ENCODE peak calls at places on chromosomes 5 and 9, in ten cellular contexts. One of them, this sample, is unnamed.

GRCh38 chr9:131661954-131662621 is 77.8 kb downstream of the RAPGEF1 start:
- DNase-seq in GM23338: no peak
- DNase-seq in epithelial cell of proximal tubule: no peak
- DNase-seq in upper lobe of left lung: no peak
- DNase-seq in tibial artery: no peak
- DNase-seq in colonic mucosa: no peak
- DNase-seq in OCI-LY7: peak
- DNase-seq in neural progenitor cell: no peak
- DNase-seq in left ventricle myocardium inferior: no peak
- DNase-seq in IMR-90: no peak
- DNase-seq in this sample: no peak

GRCh38 chr5:118095100-118095499 is 893.2 kb downstream of the DTWD2 start:
- DNase-seq in GM23338: no peak
- DNase-seq in epithelial cell of proximal tubule: peak
- DNase-seq in upper lobe of left lung: no peak
- DNase-seq in tibial artery: no peak
- DNase-seq in colonic mucosa: no peak
- DNase-seq in OCI-LY7: no peak
- DNase-seq in neural progenitor cell: peak
- DNase-seq in left ventricle myocardium inferior: no peak
- DNase-seq in IMR-90: no peak
- DNase-seq in this sample: no peak

GRCh38 chr5:115179959-115180709 is 10.4 kb upstream of the TRIM36 start:
- DNase-seq in GM23338: peak
- DNase-seq in epithelial cell of proximal tubule: no peak
- DNase-seq in upper lobe of left lung: peak
- DNase-seq in tibial artery: peak
- DNase-seq in colonic mucosa: peak
- DNase-seq in OCI-LY7: no peak
- DNase-seq in neural progenitor cell: peak
- DNase-seq in left ventricle myocardium inferior: no peak
- DNase-seq in IMR-90: peak
- DNase-seq in this sample: peak

GRCh38 chr5:133392448-133392847 is 219.9 kb downstream of the FSTL4 start:
- DNase-seq in GM23338: no peak
- DNase-seq in epithelial cell of proximal tubule: no peak
- DNase-seq in upper lobe of left lung: no peak
- DNase-seq in tibial artery: no peak
- DNase-seq in colonic mucosa: peak
- DNase-seq in OCI-LY7: no peak
- DNase-seq in neural progenitor cell: no peak
- DNase-seq in left ventricle myocardium inferior: no peak
- DNase-seq in IMR-90: no peak
- DNase-seq in this sample: no peak

GRCh38 chr5:21791304-21791703 is 1061.8 kb downstream of the CDH12 start:
- DNase-seq in GM23338: no peak
- DNase-seq in epithelial cell of proximal tubule: no peak
- DNase-seq in upper lobe of left lung: no peak
- DNase-seq in tibial artery: no peak
- DNase-seq in colonic mucosa: no peak
- DNase-seq in OCI-LY7: no peak
- DNase-seq in neural progenitor cell: no peak
- DNase-seq in left ventricle myocardium inferior: no peak
- DNase-seq in IMR-90: peak
- DNase-seq in this sample: no peak

GRCh38 chr5:93583525-93583798 is 440 bp downstream of the NR2F1 start:
- DNase-seq in GM23338: no peak
- DNase-seq in epithelial cell of proximal tubule: no peak
- DNase-seq in upper lobe of left lung: no peak
- DNase-seq in tibial artery: no peak
- DNase-seq in colonic mucosa: no peak
- DNase-seq in OCI-LY7: no peak
- DNase-seq in neural progenitor cell: no peak
- DNase-seq in left ventricle myocardium inferior: no peak
- DNase-seq in IMR-90: peak
- DNase-seq in this sample: no peak

GRCh38 chr5:96008987-96009647 is 47.5 kb upstream of the ELL2 start:
- DNase-seq in GM23338: no peak
- DNase-seq in epithelial cell of proximal tubule: no peak
- DNase-seq in upper lobe of left lung: no peak
- DNase-seq in tibial artery: no peak
- DNase-seq in colonic mucosa: no peak
- DNase-seq in OCI-LY7: no peak
- DNase-seq in neural progenitor cell: no peak
- DNase-seq in left ventricle myocardium inferior: no peak
- DNase-seq in IMR-90: no peak
- DNase-seq in this sample: no peak

GRCh38 chr5:117623042-117623815 is 1048.6 kb upstream of the SEMA6A start:
- DNase-seq in GM23338: no peak
- DNase-seq in epithelial cell of proximal tubule: peak
- DNase-seq in upper lobe of left lung: no peak
- DNase-seq in tibial artery: no peak
- DNase-seq in colonic mucosa: no peak
- DNase-seq in OCI-LY7: no peak
- DNase-seq in neural progenitor cell: peak
- DNase-seq in left ventricle myocardium inferior: no peak
- DNase-seq in IMR-90: peak
- DNase-seq in this sample: peak

GRCh38 chr9:126049088-126049487 is 277.5 kb upstream of the MVB12B start:
- DNase-seq in GM23338: no peak
- DNase-seq in epithelial cell of proximal tubule: no peak
- DNase-seq in upper lobe of left lung: no peak
- DNase-seq in tibial artery: no peak
- DNase-seq in colonic mucosa: no peak
- DNase-seq in OCI-LY7: no peak
- DNase-seq in neural progenitor cell: peak
- DNase-seq in left ventricle myocardium inferior: no peak
- DNase-seq in IMR-90: no peak
- DNase-seq in this sample: no peak

GRCh38 chr5:127770272-127770671 is 67.1 kb downstream of the CCDC192 start:
- DNase-seq in GM23338: no peak
- DNase-seq in epithelial cell of proximal tubule: no peak
- DNase-seq in upper lobe of left lung: no peak
- DNase-seq in tibial artery: no peak
- DNase-seq in colonic mucosa: no peak
- DNase-seq in OCI-LY7: no peak
- DNase-seq in neural progenitor cell: no peak
- DNase-seq in left ventricle myocardium inferior: no peak
- DNase-seq in IMR-90: no peak
- DNase-seq in this sample: no peak

GRCh38 chr5:127774221-127774620 is 71.0 kb downstream of the CCDC192 start:
- DNase-seq in GM23338: no peak
- DNase-seq in epithelial cell of proximal tubule: no peak
- DNase-seq in upper lobe of left lung: no peak
- DNase-seq in tibial artery: no peak
- DNase-seq in colonic mucosa: no peak
- DNase-seq in OCI-LY7: no peak
- DNase-seq in neural progenitor cell: no peak
- DNase-seq in left ventricle myocardium inferior: no peak
- DNase-seq in IMR-90: no peak
- DNase-seq in this sample: no peak

GRCh38 chr5:127776477-127776876 is 73.3 kb downstream of the CCDC192 start:
- DNase-seq in GM23338: no peak
- DNase-seq in epithelial cell of proximal tubule: no peak
- DNase-seq in upper lobe of left lung: no peak
- DNase-seq in tibial artery: no peak
- DNase-seq in colonic mucosa: no peak
- DNase-seq in OCI-LY7: no peak
- DNase-seq in neural progenitor cell: no peak
- DNase-seq in left ventricle myocardium inferior: no peak
- DNase-seq in IMR-90: no peak
- DNase-seq in this sample: no peak

GRCh38 chr5:127777957-127778356 is 74.8 kb downstream of the CCDC192 start:
- DNase-seq in GM23338: no peak
- DNase-seq in epithelial cell of proximal tubule: no peak
- DNase-seq in upper lobe of left lung: no peak
- DNase-seq in tibial artery: no peak
- DNase-seq in colonic mucosa: no peak
- DNase-seq in OCI-LY7: no peak
- DNase-seq in neural progenitor cell: no peak
- DNase-seq in left ventricle myocardium inferior: no peak
- DNase-seq in IMR-90: no peak
- DNase-seq in this sample: no peak

DNA sequence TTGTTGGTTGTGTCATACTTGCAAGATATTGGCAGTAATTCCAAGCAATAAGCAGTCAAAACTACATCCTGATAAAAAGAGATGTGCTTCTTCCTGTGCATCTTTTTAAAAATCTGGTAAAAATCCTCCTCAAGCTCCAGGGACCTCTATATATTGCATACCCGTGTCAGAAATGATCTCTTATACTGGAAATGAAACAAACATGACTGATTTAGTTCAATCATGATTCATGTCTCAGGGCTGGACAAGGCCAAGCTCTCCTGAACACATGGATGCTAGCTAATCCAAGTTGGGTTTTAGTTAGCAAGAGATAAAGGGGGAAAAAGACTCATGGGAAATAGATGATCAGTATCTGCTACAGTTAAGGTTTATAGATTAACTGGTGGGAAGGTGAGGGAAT is 69.3 kb downstream of the CCDC192 start:
- DNase-seq in GM23338: no peak
- DNase-seq in epithelial cell of proximal tubule: no peak
- DNase-seq in upper lobe of left lung: no peak
- DNase-seq in tibial artery: no peak
- DNase-seq in colonic mucosa: no peak
- DNase-seq in OCI-LY7: no peak
- DNase-seq in neural progenitor cell: no peak
- DNase-seq in left ventricle myocardium inferior: no peak
- DNase-seq in IMR-90: no peak
- DNase-seq in this sample: no peak
- TF ChIP-seq CTCF in GM23338: no peak
- TF ChIP-seq CTCF in epithelial cell of proximal tubule: no peak
- TF ChIP-seq CTCF in upper lobe of left lung: no peak
- TF ChIP-seq CTCF in tibial artery: no peak
- TF ChIP-seq CTCF in colonic mucosa: no peak
- TF ChIP-seq CTCF in OCI-LY7: no peak
- TF ChIP-seq CTCF in neural progenitor cell: no peak
- TF ChIP-seq CTCF in left ventricle myocardium inferior: no peak
- TF ChIP-seq CTCF in IMR-90: no peak
- TF ChIP-seq CTCF in this sample: no peak

GRCh38 chr9:78131969-78132687 is 100.5 kb upstream of the GNAQ start:
- DNase-seq in GM23338: no peak
- DNase-seq in epithelial cell of proximal tubule: no peak
- DNase-seq in upper lobe of left lung: no peak
- DNase-seq in tibial artery: no peak
- DNase-seq in colonic mucosa: no peak
- DNase-seq in OCI-LY7: no peak
- DNase-seq in neural progenitor cell: no peak
- DNase-seq in left ventricle myocardium inferior: no peak
- DNase-seq in IMR-90: no peak
- DNase-seq in this sample: no peak
- H3K4me3 ChIP-seq in GM23338: no peak
- H3K4me3 ChIP-seq in epithelial cell of proximal tubule: no peak
- H3K4me3 ChIP-seq in upper lobe of left lung: no peak
- H3K4me3 ChIP-seq in tibial artery: no peak
- H3K4me3 ChIP-seq in colonic mucosa: no peak
- H3K4me3 ChIP-seq in OCI-LY7: peak
- H3K4me3 ChIP-seq in neural progenitor cell: no peak
- H3K4me3 ChIP-seq in left ventricle myocardium inferior: peak
- H3K4me3 ChIP-seq in IMR-90: peak
- H3K4me3 ChIP-seq in this sample: no peak

DNA sequence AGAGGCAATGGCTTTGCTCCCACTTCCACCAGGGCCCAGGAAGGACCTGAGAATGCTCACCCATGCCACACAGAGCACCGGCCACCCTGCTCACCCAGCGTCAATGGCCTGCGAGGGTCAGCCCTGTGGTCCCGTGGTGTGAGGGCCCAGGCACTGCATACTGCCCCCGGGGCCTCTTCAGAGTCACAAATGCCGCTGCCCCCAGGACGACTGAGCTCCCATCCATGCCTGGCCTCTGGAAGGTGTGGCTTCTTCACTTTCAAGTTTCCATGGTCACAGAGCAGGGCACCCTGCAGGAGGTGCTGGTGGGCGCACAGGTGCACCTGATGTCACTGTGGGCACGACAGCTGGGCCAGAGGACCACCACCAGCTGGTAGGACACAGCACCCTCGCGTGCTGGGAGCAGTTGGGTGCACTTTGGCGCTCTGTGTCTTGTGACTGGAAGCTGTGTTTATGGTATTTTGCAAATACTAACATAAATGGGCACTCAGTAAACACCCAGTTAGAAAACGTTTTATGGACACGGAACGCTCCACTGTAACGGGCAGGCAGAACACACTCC is 12.5 kb upstream of the ZDHHC11 start:
- DNase-seq in GM23338: no peak
- DNase-seq in epithelial cell of proximal tubule: no peak
- DNase-seq in upper lobe of left lung: no peak
- DNase-seq in tibial artery: no peak
- DNase-seq in colonic mucosa: no peak
- DNase-seq in OCI-LY7: no peak
- DNase-seq in neural progenitor cell: no peak
- DNase-seq in left ventricle myocardium inferior: no peak
- DNase-seq in IMR-90: no peak
- DNase-seq in this sample: no peak
- TF ChIP-seq CTCF in GM23338: no peak
- TF ChIP-seq CTCF in epithelial cell of proximal tubule: no peak
- TF ChIP-seq CTCF in upper lobe of left lung: no peak
- TF ChIP-seq CTCF in tibial artery: no peak
- TF ChIP-seq CTCF in colonic mucosa: no peak
- TF ChIP-seq CTCF in OCI-LY7: no peak
- TF ChIP-seq CTCF in neural progenitor cell: no peak
- TF ChIP-seq CTCF in left ventricle myocardium inferior: no peak
- TF ChIP-seq CTCF in IMR-90: no peak
- TF ChIP-seq CTCF in this sample: no peak

GRCh38 chr5:141439411-141440141 is 9.3 kb downstream of the PCDHGA12 start:
- DNase-seq in GM23338: peak
- DNase-seq in epithelial cell of proximal tubule: no peak
- DNase-seq in upper lobe of left lung: no peak
- DNase-seq in tibial artery: no peak
- DNase-seq in colonic mucosa: no peak
- DNase-seq in OCI-LY7: no peak
- DNase-seq in neural progenitor cell: no peak
- DNase-seq in left ventricle myocardium inferior: no peak
- DNase-seq in IMR-90: no peak
- DNase-seq in this sample: no peak

GRCh38 chr5:141437208-141437607 is 6.9 kb downstream of the PCDHGA12 start:
- DNase-seq in GM23338: no peak
- DNase-seq in epithelial cell of proximal tubule: no peak
- DNase-seq in upper lobe of left lung: no peak
- DNase-seq in tibial artery: no peak
- DNase-seq in colonic mucosa: no peak
- DNase-seq in OCI-LY7: no peak
- DNase-seq in neural progenitor cell: no peak
- DNase-seq in left ventricle myocardium inferior: no peak
- DNase-seq in IMR-90: peak
- DNase-seq in this sample: peak

DNA sequence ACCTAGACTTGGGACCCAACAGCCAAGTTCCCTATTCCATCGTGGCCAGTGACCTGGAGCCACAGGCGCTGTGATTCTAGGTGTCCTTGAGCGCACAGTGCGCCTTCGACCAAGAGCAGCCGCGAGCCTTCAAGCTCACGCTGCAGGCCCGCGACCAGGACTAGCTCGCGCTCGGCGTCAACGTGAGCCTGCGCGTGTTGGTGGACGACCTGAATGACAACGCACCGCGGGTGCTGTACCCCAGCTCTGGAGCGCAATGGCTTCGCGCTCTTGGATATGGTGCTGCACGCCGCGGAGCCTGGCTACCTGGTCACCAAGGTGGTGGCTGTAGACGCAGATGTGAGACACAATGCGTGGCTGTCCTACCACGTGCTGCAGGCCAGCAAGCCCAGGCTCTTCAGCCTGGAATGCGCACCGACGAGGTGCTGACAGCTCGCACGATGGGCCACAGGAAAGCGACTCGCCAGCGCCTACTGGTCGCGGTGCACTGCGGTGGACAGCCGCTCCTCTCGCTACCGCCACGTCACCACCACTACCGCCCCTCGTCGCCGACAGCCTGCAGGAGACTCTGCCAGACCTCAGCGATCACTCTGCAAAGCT is 11.4 kb downstream of the PCDHGA12 start:
- DNase-seq in GM23338: no peak
- DNase-seq in epithelial cell of proximal tubule: no peak
- DNase-seq in upper lobe of left lung: peak
- DNase-seq in tibial artery: no peak
- DNase-seq in colonic mucosa: no peak
- DNase-seq in OCI-LY7: no peak
- DNase-seq in neural progenitor cell: no peak
- DNase-seq in left ventricle myocardium inferior: peak
- DNase-seq in IMR-90: no peak
- DNase-seq in this sample: no peak
- H3K4me3 ChIP-seq in GM23338: no peak
- H3K4me3 ChIP-seq in epithelial cell of proximal tubule: no peak
- H3K4me3 ChIP-seq in upper lobe of left lung: no peak
- H3K4me3 ChIP-seq in tibial artery: no peak
- H3K4me3 ChIP-seq in colonic mucosa: no peak
- H3K4me3 ChIP-seq in OCI-LY7: no peak
- H3K4me3 ChIP-seq in neural progenitor cell: no peak
- H3K4me3 ChIP-seq in left ventricle myocardium inferior: peak
- H3K4me3 ChIP-seq in IMR-90: no peak
- H3K4me3 ChIP-seq in this sample: no peak